ENCODE peak calls at places on chromosomes 13 and 19, in five cellular contexts. H is esophagus squamous epithelium, N is GM23338, W is PC-3, V is A549. T is an unnamed sample.

GRCh38 chr13:31261241-31261640 is 61.5 kb downstream of the B3GLCT start:
- DNase-seq in H (no peak), N (no peak), V (no peak), W (peak), T (no peak)

GRCh38 chr19:3374369-3375112 is 8.2 kb downstream of the NFIC start:
- DNase-seq in H (no peak), V (no peak), N (no peak), W (no peak), T (no peak)

GRCh38 chr19:52196256-52196967 is 6.6 kb downstream of the PPP2R1A start:
- DNase-seq in V (no peak), N (no peak), W (no peak), H (no peak), T (no peak)

GRCh38 chr13:94708031-94708571 is 4.2 kb downstream of the SOX21 start:
- DNase-seq in V (no peak), N (peak), H (no peak), W (no peak), T (no peak)

GRCh38 chr13:22095794-22096193 is 424.9 kb downstream of the FGF9 start:
- DNase-seq in N (no peak), H (no peak), W (no peak), V (no peak), T (no peak)

GRCh38 chr19:53878786-53879144 is 3.2 kb upstream of the PRKCG start:
- DNase-seq in V (no peak), H (no peak), N (no peak), W (no peak), T (peak)

GRCh38 chr19:35164418-35164817 is 9.9 kb downstream of the FXYD5 start:
- DNase-seq in W (no peak), H (no peak), V (no peak), N (no peak), T (no peak)

GRCh38 chr13:101917475-101917810 is 465.0 kb downstream of the ITGBL1 start:
- DNase-seq in W (no peak), V (no peak), N (peak), H (no peak), T (no peak)

GRCh38 chr13:81540777-81541176 is 1199.9 kb upstream of the SPRY2 start:
- DNase-seq in V (no peak), H (no peak), N (peak), W (peak), T (no peak)

GRCh38 chr19:5032101-5032967 is 63.4 kb downstream of the KDM4B start:
- DNase-seq in W (no peak), H (no peak), N (no peak), V (no peak), T (peak)

GRCh38 chr19:28351761-28352160 is 861.2 kb downstream of the UQCRFS1 start:
- DNase-seq in H (no peak), N (no peak), V (no peak), W (no peak), T (peak)

GRCh38 chr13:74574964-74575728 is 440.9 kb upstream of the KLF12 start:
- DNase-seq in H (no peak), V (no peak), W (no peak), N (peak), T (no peak)

GRCh38 chr19:56110515-56111448 is 10.3 kb downstream of the ZNF787 start:
- DNase-seq in W (no peak), V (no peak), N (no peak), H (no peak), T (peak)

GRCh38 chr19:42497492-42498226 is 30.6 kb downstream of the CEACAM1 start:
- DNase-seq in H (no peak), V (peak), W (no peak), N (no peak), T (no peak)

DNA sequence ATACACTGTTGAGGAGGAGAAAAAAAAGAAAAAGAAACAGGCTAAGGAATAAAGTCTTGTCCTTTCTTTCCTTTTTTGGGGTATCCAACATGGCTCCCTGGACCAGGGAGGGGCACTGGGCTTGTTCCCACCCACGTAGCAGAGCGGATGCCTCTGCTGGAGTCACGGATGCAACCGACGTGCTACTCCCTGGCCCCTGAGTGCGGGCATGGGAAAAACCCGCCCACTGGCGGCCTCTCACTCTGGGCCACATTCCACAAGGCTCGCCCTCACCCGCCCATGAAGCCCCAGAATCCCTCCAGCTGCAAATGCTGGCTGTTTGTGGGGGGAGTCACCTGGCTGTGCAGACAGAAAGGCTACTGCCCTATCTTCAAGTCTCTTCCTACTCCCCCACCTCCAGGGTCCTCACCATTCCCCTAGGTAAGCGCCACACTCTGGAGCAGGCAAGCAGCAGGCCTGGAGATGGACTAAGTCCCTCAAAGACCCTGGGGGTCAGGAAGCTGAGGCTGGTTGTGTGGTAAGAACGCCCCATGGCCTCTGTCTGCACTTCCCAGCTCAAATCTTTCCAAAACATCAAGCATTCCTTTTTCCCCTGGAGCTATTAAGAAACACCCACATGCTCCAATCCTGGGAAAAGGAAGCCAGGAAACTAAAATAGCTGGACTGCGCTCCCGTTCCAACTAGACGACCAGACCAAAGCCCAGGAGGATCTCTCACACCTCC is 17.8 kb upstream of the EPHX3 start:
- DNase-seq in W (no peak), N (no peak), H (no peak), V (no peak), T (peak)
- TF ChIP-seq CTCF in W (no peak), N (no peak), H (no peak), V (no peak), T (peak)

GRCh38 chr13:113364933-113365371 is 1.0 kb upstream of the GRTP1 start:
- DNase-seq in W (no peak), V (no peak), H (no peak), N (peak), T (no peak)
- H3K27ac ChIP-seq in W (no peak), V (peak), H (peak), N (no peak), T (no peak)

GRCh38 chr13:25473864-25474263 is 102.1 kb downstream of the ATP8A2 start:
- DNase-seq in H (no peak), N (no peak), V (no peak), W (no peak), T (no peak)

GRCh38 chr13:25463496-25463895 is 91.7 kb downstream of the ATP8A2 start:
- DNase-seq in V (no peak), H (no peak), W (peak), N (no peak), T (peak)

GRCh38 chr13:25468330-25469178 is 96.8 kb downstream of the ATP8A2 start:
- DNase-seq in N (peak), V (peak), W (no peak), H (no peak), T (no peak)

GRCh38 chr13:25466880-25467279 is 95.1 kb downstream of the ATP8A2 start:
- DNase-seq in H (no peak), W (no peak), V (no peak), N (no peak), T (no peak)

DNA sequence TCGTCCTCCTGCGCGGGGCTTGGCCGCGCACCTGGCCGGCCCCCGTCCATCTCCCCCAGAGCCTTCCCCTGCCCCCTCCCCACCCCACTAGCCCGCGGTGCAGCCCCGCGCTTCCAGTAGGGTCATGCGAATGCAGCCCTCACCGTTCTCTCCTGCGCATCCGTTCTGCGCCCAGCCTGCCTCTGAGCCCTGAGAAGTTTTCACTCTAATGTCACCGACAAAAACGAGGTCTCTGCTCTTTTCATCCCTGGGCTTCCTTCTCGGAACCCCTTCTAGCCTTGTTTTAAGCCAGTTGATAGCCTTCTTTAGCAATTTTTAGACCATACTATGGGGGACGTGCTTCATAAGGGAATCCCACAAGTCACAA is 97.4 kb downstream of the ATP8A2 start:
- DNase-seq in N (peak), V (no peak), W (no peak), H (no peak), T (no peak)
- H3K4me3 ChIP-seq in N (peak), V (peak), W (no peak), H (no peak), T (peak)

DNA sequence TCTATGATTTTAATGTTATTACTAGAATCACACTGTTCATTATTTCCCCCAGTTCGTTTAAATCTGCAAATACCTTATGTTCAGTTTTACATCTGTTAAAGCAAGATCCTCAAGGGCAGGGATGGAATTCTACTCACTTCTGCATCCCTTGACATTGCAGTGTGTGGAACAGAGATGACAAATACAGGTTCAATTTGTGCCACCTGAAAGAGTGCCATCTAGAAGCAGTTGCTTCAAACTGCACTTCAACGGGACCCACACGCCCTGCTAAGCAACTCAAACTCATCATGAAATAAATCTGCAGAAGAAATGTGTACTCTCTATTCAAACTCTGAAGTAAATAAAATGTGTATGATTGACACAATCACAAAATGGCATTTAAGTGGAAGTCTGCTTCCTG is 44.5 kb downstream of the RUBCNL start:
- DNase-seq in N (no peak), W (no peak), V (no peak), H (no peak), T (no peak)
- TF ChIP-seq CTCF in N (peak), W (peak), V (no peak), H (no peak), T (peak)

GRCh38 chr19:16363852-16364230 is 39.2 kb downstream of the KLF2 start:
- DNase-seq in W (no peak), N (no peak), V (no peak), H (no peak), T (no peak)
- H3K27ac ChIP-seq in W (no peak), N (peak), V (no peak), H (peak), T (no peak)

DNA sequence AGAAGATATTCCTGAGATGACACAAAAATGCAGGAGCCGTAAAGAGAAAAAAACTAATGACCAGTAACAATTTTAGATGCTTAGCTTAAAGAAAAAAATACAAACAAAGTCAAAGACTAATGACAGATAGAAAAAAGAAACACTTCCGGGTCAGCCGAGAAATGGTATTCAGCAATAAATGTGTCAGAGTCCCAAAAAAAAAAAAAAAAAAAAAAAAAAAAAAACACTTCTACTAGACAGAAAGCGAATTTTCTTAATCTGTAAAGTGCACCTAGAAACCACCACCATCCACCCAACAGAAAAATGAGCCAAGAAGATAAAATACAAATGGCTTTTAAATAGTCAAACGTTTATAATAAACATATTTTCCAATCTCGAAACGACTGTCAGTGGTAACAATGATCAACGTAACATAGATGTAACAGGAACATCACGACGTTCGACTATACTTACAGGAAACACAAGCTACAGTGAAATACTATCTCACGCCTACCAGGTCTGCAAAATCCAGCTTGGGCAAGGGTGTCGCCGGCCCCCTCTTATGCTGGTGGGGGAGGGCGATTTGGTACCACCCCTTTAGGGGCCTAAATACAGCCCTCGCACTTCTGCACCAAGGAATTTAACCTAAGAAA is 10.6 kb downstream of the ABHD17A start:
- DNase-seq in N (no peak), H (no peak), V (no peak), W (no peak), T (no peak)
- H3K4me3 ChIP-seq in N (peak), H (peak), V (peak), W (peak), T (peak)

GRCh38 chr19:50547385-50548190 is 20.6 kb downstream of the LRRC4B start:
- DNase-seq in V (no peak), W (no peak), N (no peak), H (no peak), T (no peak)
- TF ChIP-seq CTCF in V (no peak), W (no peak), N (peak), H (no peak), T (no peak)

DNA sequence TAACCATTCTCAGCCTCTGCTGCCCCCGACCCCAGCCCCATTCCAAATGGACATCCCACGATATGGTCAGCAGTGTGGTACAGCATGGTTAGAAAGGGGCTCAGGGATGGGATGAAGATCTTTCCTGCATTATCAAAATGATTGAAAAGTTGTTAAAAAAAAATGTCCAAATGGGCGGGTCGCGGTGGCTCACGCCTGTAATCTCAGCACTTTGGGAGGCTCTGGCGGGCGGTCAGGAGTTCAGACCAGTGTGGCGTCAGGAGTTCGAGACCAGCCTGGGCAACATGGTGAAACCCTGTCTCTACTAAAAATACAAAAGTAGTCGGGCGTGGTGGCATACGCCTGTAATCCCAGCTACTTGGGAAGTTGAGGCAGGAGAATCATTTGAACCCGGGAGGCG is 54.3 kb upstream of the ZNF254 start:
- DNase-seq in H (no peak), N (no peak), W (no peak), V (no peak), T (no peak)
- H3K27ac ChIP-seq in H (peak), N (peak), W (no peak), V (peak), T (no peak)

DNA sequence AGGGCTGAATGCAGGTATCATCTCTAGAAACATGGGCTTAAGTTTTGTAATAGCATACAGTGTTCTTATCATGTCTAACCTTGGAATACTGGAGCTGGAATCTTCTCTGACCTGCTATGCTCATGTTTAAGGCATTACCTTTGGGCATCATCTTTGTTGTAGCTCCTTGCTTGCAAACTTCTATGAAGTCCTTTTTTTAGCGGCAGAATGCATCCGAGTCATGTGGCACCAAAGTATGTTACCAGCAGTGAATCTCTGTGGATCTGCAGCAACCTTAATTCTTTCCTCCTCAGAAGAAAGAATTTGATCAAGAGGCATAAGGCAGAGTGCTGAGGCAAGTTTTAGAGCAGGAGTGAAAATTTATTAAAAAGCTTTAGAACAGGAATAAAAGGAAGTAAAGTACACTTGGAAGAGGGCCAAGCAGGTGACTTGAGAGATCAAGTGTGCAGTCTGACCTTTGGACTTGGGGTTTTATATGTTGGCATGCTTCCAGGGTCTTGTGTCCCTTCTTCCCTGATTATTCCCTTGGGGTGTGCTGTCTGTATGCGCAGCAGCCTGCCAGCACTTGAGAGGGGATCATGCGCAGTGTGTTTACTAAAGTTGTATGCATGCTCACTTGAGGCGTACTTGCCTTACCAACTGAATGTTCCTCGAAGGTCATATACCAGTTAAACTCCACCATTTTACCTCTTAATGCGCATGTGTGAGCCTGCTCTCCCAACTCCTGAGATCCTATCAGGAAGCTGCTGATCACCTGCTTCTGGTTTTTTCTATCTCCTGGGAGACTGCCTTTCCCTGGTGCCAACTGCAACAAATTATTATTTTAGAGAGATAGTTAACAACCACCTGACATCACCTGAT is 115.5 kb downstream of the LACC1 start:
- DNase-seq in V (no peak), N (no peak), H (no peak), W (no peak), T (no peak)
- H3K4me3 ChIP-seq in V (no peak), N (no peak), H (no peak), W (no peak), T (no peak)

DNA sequence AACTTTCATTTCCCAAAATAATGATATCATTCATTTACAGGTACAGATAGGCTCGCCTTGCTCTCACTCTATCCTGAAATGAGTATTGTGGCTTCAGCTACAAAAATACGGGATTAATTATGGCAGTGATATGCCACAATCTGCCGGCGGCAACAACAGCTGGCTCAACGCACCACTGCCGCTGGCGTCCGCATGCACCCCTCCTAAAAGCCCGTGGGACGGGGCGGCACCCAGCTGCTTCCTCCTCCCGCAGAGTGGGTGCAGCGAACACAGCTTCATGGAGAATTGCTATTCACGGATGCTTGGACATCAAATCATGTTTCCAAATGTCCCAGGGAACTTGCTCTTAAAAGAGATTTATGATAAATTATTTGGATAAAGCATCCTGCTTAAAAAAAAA is 266.8 kb downstream of the TEX29 start:
- DNase-seq in W (no peak), H (no peak), V (no peak), N (no peak), T (no peak)
- TF ChIP-seq CTCF in W (no peak), H (no peak), V (no peak), N (no peak), T (no peak)

T was measured in brain microvascular endothelial cell.